ENCODE peak calls at places on chromosomes 7 and 10, in ten cellular contexts. U is foreskin fibroblast, J is AG10803, N is testis, H is A549, F is HL-60, V is left ventricle myocardium inferior, G is omental fat pad, R is right lobe of liver, Y is upper lobe of right lung. O is an unnamed sample.

GRCh38 chr7:74449809-74450397 is 3.8 kb upstream of the GTF2IRD1 start:
- DNase-seq in Y (no peak), U (no peak), N (peak; percentile 74), G (peak; percentile 73), H (peak; percentile 68), J (peak; percentile 45), V (peak; percentile 25), F (peak; percentile 55), R (no peak), O (peak; percentile 15)

GRCh38 chr7:47392241-47392759 is 189.6 kb downstream of the TNS3 start:
- DNase-seq in H (no peak), Y (peak; percentile 70), U (peak; percentile 52), N (peak; percentile 88), V (peak; percentile 80), F (no peak), G (peak; percentile 30), R (no peak), J (peak; percentile 96), O (peak; percentile 47)

GRCh38 chr10:62632071-62632809 is 172.3 kb upstream of the ADO start:
- DNase-seq in F (peak; percentile 69), V (peak; percentile 37), Y (peak; percentile 75), U (no peak), R (no peak), G (no peak), J (no peak), H (peak; percentile 17), N (peak; percentile 19), O (no peak)

GRCh38 chr10:792792-793100 is 103.3 kb upstream of the DIP2C start:
- DNase-seq in R (no peak), H (no peak), N (no peak), V (no peak), F (no peak), J (peak; percentile 53), U (peak; percentile 63), G (no peak), Y (no peak), O (no peak)

GRCh38 chr7:101746311-101746710 is 71.1 kb upstream of the CUX1 start:
- DNase-seq in F (peak; percentile 30), J (no peak), R (no peak), G (no peak), N (no peak), U (no peak), Y (no peak), H (no peak), V (no peak), O (no peak)

GRCh38 chr10:72753760-72754231 is 61.9 kb downstream of the MCU start:
- DNase-seq in Y (no peak), G (no peak), F (peak; percentile 95), U (no peak), N (no peak), V (no peak), J (no peak), H (no peak), R (no peak), O (no peak)

GRCh38 chr7:932651-932975 is 21.9 kb downstream of the ADAP1 start:
- DNase-seq in F (no peak), R (no peak), J (no peak), U (no peak), V (no peak), G (no peak), H (no peak), Y (peak; percentile 54), N (no peak), O (no peak)

GRCh38 chr7:92641921-92642511 is 51.8 kb upstream of the FAM133B start:
- DNase-seq in N (no peak), U (peak; percentile 47), V (no peak), R (no peak), F (peak; percentile 3), G (no peak), Y (no peak), H (peak; percentile 43), J (peak; percentile 45), O (peak; percentile 56)

GRCh38 chr10:35447693-35448407 is 111.5 kb downstream of the CCNY start:
- DNase-seq in F (peak; percentile 9), G (no peak), N (peak; percentile 39), J (peak; percentile 85), V (no peak), Y (no peak), U (peak; percentile 30), R (no peak), H (peak; percentile 53), O (peak; percentile 67)

GRCh38 chr7:6238309-6238925 is 34.0 kb downstream of the CYTH3 start:
- DNase-seq in V (no peak), H (no peak), N (no peak), R (no peak), Y (no peak), J (no peak), G (no peak), F (no peak), U (no peak), O (no peak)

GRCh38 chr10:111986079-111986478 is 197.5 kb downstream of the GPAM start:
- DNase-seq in R (no peak), N (no peak), Y (no peak), J (no peak), U (no peak), H (no peak), G (no peak), V (no peak), F (no peak), O (no peak)

GRCh38 chr7:30985756-30986155 is 22.0 kb downstream of the GHRHR start:
- DNase-seq in J (no peak), U (no peak), V (no peak), Y (no peak), R (no peak), G (no peak), N (no peak), H (no peak), F (no peak), O (no peak)

GRCh38 chr10:110392860-110393732 is 88.4 kb upstream of the SMNDC1 start:
- DNase-seq in V (no peak), N (peak; percentile 52), J (peak; percentile 92), U (peak; percentile 92), F (no peak), R (no peak), Y (no peak), H (no peak), G (peak; percentile 64), O (peak; percentile 41)

GRCh38 chr7:139358541-139359365 is 941 bp upstream of the LUC7L2 start:
- DNase-seq in F (peak; percentile 44), H (peak; percentile 67), G (peak; percentile 56), J (peak; percentile 50), U (peak; percentile 21), V (no peak), R (no peak), Y (peak; percentile 72), N (peak; percentile 24), O (no peak)

GRCh38 chr10:61791216-61791615 is 110.3 kb upstream of the ARID5B start:
- DNase-seq in N (no peak), U (no peak), R (no peak), H (no peak), F (no peak), G (no peak), J (peak; percentile 86), Y (no peak), V (no peak), O (peak; percentile 27)

GRCh38 chr7:151226875-151227782 is at the start of gene ABCF2:
- DNase-seq in J (peak; percentile 99), R (peak; percentile 98), Y (peak; percentile 99), H (peak; percentile 99), G (peak; percentile 99), U (peak; percentile 99), F (peak; percentile 99), N (peak; percentile 99), V (peak; percentile 99), O (peak; percentile 98)
- TF ChIP-seq CTCF in J (no peak), R (no peak), Y (no peak), H (no peak), G (no peak), U (no peak), F (no peak), N (no peak), V (no peak), O (no peak)

GRCh38 chr10:117318909-117319308 is 56.3 kb downstream of the PDZD8 start:
- DNase-seq in J (peak; percentile 12), F (no peak), Y (no peak), N (no peak), U (no peak), H (no peak), R (no peak), G (no peak), V (no peak), O (peak; percentile 13)
- TF ChIP-seq CTCF in J (peak; percentile 59), F (peak; percentile 6), Y (peak; percentile 34), N (no peak), U (peak; percentile 26), H (peak; percentile 46), R (peak; percentile 32), G (no peak), V (peak; percentile 45), O (peak; percentile 73)

GRCh38 chr10:85679061-85679460 is 687.5 kb downstream of the GRID1 start:
- DNase-seq in G (no peak), H (no peak), V (no peak), J (no peak), Y (no peak), R (no peak), F (no peak), U (no peak), N (no peak), O (no peak)
- TF ChIP-seq CTCF in G (no peak), H (no peak), V (no peak), J (no peak), Y (no peak), R (no peak), F (no peak), U (no peak), N (no peak), O (no peak)

DNA sequence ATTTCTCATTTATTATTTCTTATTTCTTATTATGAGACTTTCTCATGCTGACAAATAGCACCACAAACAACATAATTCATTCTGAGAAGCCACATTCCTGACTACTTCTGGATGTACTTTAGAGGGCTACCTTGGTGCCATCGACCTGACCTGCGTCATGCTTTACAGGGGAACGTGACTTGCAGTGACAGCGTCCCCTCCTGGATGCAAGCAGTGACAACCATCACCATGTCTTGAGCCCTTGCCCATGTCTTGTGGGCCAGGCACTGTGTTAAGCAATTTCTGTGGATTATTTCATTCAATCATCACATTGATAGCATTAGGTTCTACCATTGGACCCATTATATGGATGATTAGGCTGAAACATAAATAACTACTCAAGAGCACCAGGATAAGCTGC is 137.0 kb downstream of the ANK3 start:
- DNase-seq in G (no peak), Y (no peak), U (no peak), F (no peak), J (no peak), R (no peak), V (no peak), N (no peak), H (no peak), O (no peak)
- TF ChIP-seq CTCF in G (no peak), Y (no peak), U (no peak), F (no peak), J (no peak), R (no peak), V (no peak), N (no peak), H (no peak), O (no peak)

GRCh38 chr10:5293691-5294550 is 70.8 kb upstream of the UCN3 start:
- DNase-seq in H (peak; percentile 91), Y (peak; percentile 90), N (peak; percentile 72), R (peak; percentile 71), F (peak; percentile 76), J (peak; percentile 33), G (peak; percentile 47), U (peak; percentile 59), V (peak; percentile 47), O (peak; percentile 60)
- TF ChIP-seq CTCF in H (peak; percentile 72), Y (peak; percentile 51), N (no peak), R (peak; percentile 42), F (peak; percentile 40), J (peak; percentile 55), G (no peak), U (peak; percentile 58), V (peak; percentile 55), O (peak; percentile 74)

O was measured in HFFc6.